ENCODE peak calls at places on chromosomes 7 and 10, in four cellular contexts. O, B, V and M are unnamed samples.

GRCh38 chr7:52705768-52706167 is 329.7 kb upstream of the POM121L12 start:
- DNase-seq in O (no peak), B (no peak), V (no peak), M (no peak)

GRCh38 chr10:103382769-103383168 is 13.5 kb downstream of the ATP5MK start:
- DNase-seq in O (no peak), B (no peak), V (no peak), M (no peak)

GRCh38 chr10:123150229-123150985 is 2.5 kb downstream of the HMX2 start:
- DNase-seq in O (no peak), B (no peak), V (no peak), M (no peak)

GRCh38 chr10:74738052-74738451 is 88.3 kb upstream of the KAT6B start:
- DNase-seq in O (no peak), B (no peak), V (no peak), M (no peak)

GRCh38 chr10:88165849-88166271 is 302.4 kb downstream of the PTEN start:
- DNase-seq in O (no peak), B (no peak), V (no peak), M (no peak)

GRCh38 chr7:131328387-131329175 is 905 bp downstream of the MKLN1 start:
- DNase-seq in O (no peak), B (no peak), V (no peak), M (no peak)

GRCh38 chr10:95414844-95415545 is 124.2 kb upstream of the PDLIM1 start:
- DNase-seq in O (no peak), B (peak; percentile 79), V (no peak), M (no peak)

GRCh38 chr7:56092789-56093531 is at the start of gene PHKG1:
- DNase-seq in O (peak; percentile 79), B (peak; percentile 90), V (no peak), M (no peak)

GRCh38 chr7:142485617-142486226 is 227.9 kb upstream of the PRSS58 start:
- DNase-seq in O (no peak), B (no peak), V (no peak), M (no peak)

GRCh38 chr7:68107256-68107655 is 1110.6 kb downstream of the TYW1 start:
- DNase-seq in O (no peak), B (peak; percentile 52), V (no peak), M (no peak)

GRCh38 chr7:11458736-11459483 is 373.1 kb downstream of the THSD7A start:
- DNase-seq in O (no peak), B (no peak), V (no peak), M (no peak)

GRCh38 chr7:101550641-101551531 is 78.2 kb downstream of the MYL10 start:
- DNase-seq in O (no peak), B (peak; percentile 13), V (no peak), M (no peak)

GRCh38 chr7:52634996-52635395 is 400.4 kb upstream of the POM121L12 start:
- DNase-seq in O (no peak), B (no peak), V (no peak), M (no peak)

GRCh38 chr10:34895977-34896376 is 80.9 kb upstream of the PARD3 start:
- DNase-seq in O (no peak), B (no peak), V (no peak), M (no peak)

GRCh38 chr7:94620703-94621118 is 35.2 kb downstream of the SGCE start:
- DNase-seq in O (no peak), B (peak; percentile 88), V (no peak), M (no peak)

GRCh38 chr7:63040336-63040735 is 958.3 kb upstream of the ZNF722 start:
- DNase-seq in O (no peak), B (no peak), V (no peak), M (no peak)

GRCh38 chr10:130409346-130409745 is 273.2 kb downstream of the GLRX3 start:
- DNase-seq in O (no peak), B (no peak), V (no peak), M (no peak)

GRCh38 chr7:94022550-94022949 is 18.4 kb upstream of the BET1 start:
- DNase-seq in O (no peak), B (no peak), V (no peak), M (no peak)

GRCh38 chr10:48940372-48940771 is 732 bp upstream of the LRRC18 start:
- DNase-seq in O (no peak), B (no peak), V (no peak), M (no peak)

GRCh38 chr10:74021248-74022055 is 23.5 kb downstream of the VCL start:
- DNase-seq in O (no peak), B (no peak), V (no peak), M (no peak)

GRCh38 chr7:41399171-41399570 is 303.7 kb downstream of the INHBA start:
- DNase-seq in O (no peak), B (no peak), V (no peak), M (no peak)

GRCh38 chr10:3527144-3527543 is 257.9 kb downstream of the KLF6 start:
- DNase-seq in O (no peak), B (no peak), V (no peak), M (no peak)

GRCh38 chr7:151808296-151809155 is 68.4 kb downstream of the PRKAG2 start:
- DNase-seq in O (no peak), B (no peak), V (no peak), M (no peak)